ENCODE peak calls at places on chromosomes 5 and 9, in four cellular contexts. C is spleen; S is H9; K is CD8-positive, alpha-beta T cell. D is an unnamed sample.

GRCh38 chr5:102627311-102627710 is 127.8 kb upstream of the PAM start:
- DNase-seq in K (no peak), C (no peak), S (no peak), D (no peak)

GRCh38 chr9:97160255-97160654 is 121.3 kb upstream of the CTSV start:
- DNase-seq in S (no peak), K (no peak), C (no peak), D (no peak)

GRCh38 chr9:84839538-84839937 is 170.0 kb downstream of the NTRK2 start:
- DNase-seq in S (no peak), C (no peak), K (no peak), D (no peak)

GRCh38 chr5:136020383-136021015 is 8.3 kb upstream of the TGFBI start:
- DNase-seq in K (no peak), S (no peak), C (no peak), D (no peak)

GRCh38 chr9:107214915-107215314 is 68.2 kb upstream of the RAD23B start:
- DNase-seq in S (no peak), K (no peak), C (no peak), D (no peak)

GRCh38 chr9:109408759-109409462 is 88.1 kb upstream of the EPB41L4B start:
- DNase-seq in K (no peak), S (no peak), C (no peak), D (no peak)

GRCh38 chr9:128215491-128216404 is 12.6 kb downstream of the DNM1 start:
- DNase-seq in C (no peak), K (no peak), S (no peak), D (no peak)

GRCh38 chr5:133829786-133830185 is 138.6 kb downstream of the C5orf15 start:
- DNase-seq in S (no peak), K (no peak), C (no peak), D (no peak)

GRCh38 chr9:86069206-86069869 is 30.0 kb downstream of the GOLM1 start:
- DNase-seq in S (no peak), C (no peak), K (peak; percentile 9), D (no peak)

GRCh38 chr5:156476704-156477103 is 149.7 kb downstream of the SGCD start:
- DNase-seq in C (no peak), S (no peak), K (no peak), D (no peak)

GRCh38 chr5:15222156-15222555 is 277.8 kb upstream of the FBXL7 start:
- DNase-seq in S (no peak), K (no peak), C (no peak), D (no peak)

GRCh38 chr5:115194671-115195070 is 25.0 kb upstream of the TRIM36 start:
- DNase-seq in S (no peak), C (no peak), K (no peak), D (no peak)

GRCh38 chr5:181170237-181170830 is 22.9 kb downstream of the OR2V2 start:
- DNase-seq in C (no peak), K (no peak), S (peak; percentile 76), D (no peak)

GRCh38 chr9:18268381-18268780 is 205.6 kb upstream of the ADAMTSL1 start:
- DNase-seq in S (no peak), C (no peak), K (no peak), D (no peak)

GRCh38 chr9:37542895-37543294 is 33.3 kb downstream of the FBXO10 start:
- DNase-seq in K (no peak), C (no peak), S (no peak), D (no peak)

GRCh38 chr5:177982072-177982727 is 13.8 kb downstream of the PROP1 start:
- DNase-seq in S (peak; percentile 87), K (no peak), C (no peak), D (no peak)

GRCh38 chr5:58921106-58921505 is 338.2 kb downstream of the RAB3C start:
- DNase-seq in S (no peak), C (no peak), K (no peak), D (no peak)

DNA sequence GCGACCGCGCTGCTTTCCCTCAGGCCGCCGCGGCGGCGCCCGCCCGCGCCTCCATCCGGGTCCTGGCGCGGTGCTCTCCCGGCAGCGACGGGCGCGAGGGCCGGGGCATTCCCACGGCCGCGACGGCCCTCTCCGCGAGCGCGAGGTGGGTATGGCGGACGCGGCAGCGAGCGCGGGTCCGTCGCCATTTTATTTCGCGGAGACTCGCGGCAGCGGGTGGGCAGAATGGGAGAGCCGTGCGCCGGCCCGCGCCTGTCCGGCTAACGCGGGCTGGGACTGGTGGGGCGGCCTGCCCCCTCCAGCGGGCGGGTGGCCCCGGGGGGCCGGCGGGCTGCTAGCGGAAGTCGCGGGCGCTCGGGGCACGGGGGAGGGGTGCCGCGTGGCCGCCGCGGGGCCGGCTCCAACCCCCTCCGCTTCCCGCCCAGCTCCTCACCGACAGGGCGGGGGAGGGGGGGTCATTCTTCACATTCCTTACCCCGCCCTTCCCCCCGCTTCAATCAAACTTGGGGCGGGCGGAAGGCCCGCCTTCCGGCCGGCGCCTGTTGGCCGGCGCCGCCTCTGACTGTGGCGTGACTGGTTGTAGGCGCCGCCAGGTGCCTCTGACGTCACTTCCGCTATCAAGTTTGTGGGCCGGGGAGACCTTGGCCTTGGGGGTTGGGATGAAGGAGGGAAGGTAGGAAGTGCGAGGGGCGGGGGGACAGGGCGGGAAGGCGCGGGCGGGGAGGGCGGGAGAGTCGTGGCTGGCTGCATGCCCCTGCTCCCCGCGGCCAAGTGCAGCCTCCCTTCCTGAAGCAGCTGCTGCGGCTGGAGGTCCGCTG is 82.2 kb downstream of the PTPDC1 start:
- DNase-seq in S (peak; percentile 99), C (peak; percentile 98), K (peak; percentile 94), D (peak; percentile 89)
- TF ChIP-seq CTCF in S (peak; percentile 18), C (no peak), K (no peak), D (no peak)

DNA sequence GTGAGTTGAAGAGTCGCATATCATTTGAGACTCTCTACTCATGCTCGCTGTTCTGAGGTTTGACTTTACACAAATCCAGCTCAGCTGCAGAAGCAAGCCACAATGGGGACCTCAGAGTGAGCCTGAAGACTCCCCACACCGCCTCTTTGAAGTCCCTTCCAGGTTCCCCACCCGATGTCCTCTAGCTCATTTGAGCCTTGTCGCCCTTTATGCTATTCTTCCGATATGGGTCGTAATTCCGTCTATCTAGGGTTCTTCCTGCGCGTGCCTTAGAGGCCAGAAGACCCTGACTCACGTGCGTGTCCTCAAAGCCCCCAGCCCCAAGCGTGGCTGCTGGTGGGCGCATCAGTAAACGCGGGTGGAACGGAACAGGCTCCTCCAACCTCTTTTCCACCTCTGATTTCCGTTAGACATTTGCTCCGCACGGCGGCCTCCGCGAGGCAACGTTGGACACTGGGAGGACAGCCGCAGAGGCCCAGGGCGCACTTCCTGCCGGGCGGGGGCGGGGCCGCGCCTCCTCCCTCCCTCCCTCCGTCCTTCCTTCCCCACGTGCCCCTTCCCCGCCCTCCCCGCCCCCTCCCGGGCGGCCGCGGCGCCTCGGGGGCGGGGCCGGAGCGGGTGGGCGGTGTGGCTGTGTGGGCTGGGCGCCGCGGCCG is at the start of gene SNX30:
- DNase-seq in C (peak; percentile 97), K (peak; percentile 88), S (peak; percentile 91), D (peak; percentile 75)
- TF ChIP-seq CTCF in C (no peak), K (no peak), S (no peak), D (no peak)

DNA sequence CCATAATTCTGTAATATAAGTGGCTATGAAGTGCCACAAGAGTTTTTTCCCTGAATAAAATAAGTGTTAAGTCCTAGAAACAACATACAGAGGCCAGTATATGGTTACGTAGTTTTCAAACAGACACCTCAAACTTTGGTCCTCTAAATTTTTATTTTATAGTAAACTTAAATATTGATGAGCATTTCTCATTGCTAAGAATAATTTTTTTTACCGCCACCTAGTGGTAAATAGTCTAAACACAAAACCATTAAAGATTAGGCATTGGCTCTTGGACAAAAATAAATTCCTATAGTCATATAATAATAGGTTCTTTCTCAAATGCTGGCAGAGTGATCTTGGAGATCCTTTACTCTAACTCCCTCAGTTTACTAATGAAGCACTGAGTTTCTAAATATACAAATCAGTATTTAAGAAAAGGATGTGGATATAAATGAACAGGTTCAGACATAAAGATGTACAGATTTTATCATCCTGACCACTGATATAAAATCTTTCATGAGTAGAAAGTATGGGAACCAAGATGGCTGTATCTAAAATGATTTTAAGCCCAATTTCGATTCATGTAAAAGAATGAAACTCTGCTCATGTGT is 136.2 kb downstream of the FANCC start:
- DNase-seq in K (no peak), C (no peak), S (no peak), D (no peak)
- TF ChIP-seq CTCF in K (peak; percentile 74), C (no peak), S (peak; percentile 73), D (peak; percentile 63)

DNA sequence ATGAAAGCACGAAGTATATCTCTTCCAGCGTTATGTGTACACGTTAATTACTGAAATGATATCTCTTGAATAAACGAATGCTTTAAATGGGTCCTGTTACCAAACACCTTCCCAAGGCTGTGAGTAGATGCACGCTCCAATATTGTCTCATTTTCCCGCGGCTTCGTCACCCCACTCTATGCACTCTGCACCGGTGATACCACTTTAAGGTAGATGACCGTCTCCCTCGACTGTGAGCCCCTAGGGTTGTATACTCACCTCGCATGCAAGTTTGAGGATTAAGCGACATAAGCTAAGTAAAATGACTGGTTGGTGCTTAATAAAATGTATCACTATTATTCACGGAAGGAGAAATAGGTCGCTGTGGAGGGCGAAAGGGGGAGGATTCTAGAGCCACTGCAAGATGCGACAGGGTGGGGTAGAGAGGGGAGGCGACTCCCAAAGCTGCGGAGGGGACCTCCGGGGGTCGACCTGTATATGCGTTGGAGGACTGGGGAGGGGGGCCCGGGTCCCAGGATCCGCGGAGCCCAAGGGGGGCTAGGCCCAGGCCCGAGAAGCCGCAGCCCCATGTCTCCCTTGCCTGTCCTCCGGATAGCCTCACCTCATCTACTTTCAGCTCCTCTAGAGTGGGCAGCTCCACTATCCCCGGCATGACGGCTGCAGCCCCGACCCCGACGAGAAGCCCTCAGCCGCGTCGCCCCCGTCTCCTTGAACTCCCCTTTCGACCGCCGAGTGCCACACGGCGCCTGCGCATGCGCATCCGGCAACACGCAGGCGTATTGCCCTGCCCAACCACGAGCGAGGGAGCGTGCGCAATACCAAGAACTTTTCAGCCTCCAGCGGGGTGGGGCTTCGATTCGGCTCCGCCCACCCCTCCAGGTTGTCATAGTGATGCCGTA is at the start of the genes MORN5 and NDUFA8:
- DNase-seq in K (peak; percentile 96), S (peak; percentile 98), C (peak; percentile 98), D (peak; percentile 95)
- TF ChIP-seq CTCF in K (no peak), S (no peak), C (peak; percentile 15), D (no peak)

GRCh38 chr9:136242908-136243525 is 2.6 kb downstream of the QSOX2 start:
- DNase-seq in S (no peak), K (no peak), C (no peak), D (no peak)
- TF ChIP-seq CTCF in S (peak; percentile 12), K (no peak), C (no peak), D (peak; percentile 20)

DNA sequence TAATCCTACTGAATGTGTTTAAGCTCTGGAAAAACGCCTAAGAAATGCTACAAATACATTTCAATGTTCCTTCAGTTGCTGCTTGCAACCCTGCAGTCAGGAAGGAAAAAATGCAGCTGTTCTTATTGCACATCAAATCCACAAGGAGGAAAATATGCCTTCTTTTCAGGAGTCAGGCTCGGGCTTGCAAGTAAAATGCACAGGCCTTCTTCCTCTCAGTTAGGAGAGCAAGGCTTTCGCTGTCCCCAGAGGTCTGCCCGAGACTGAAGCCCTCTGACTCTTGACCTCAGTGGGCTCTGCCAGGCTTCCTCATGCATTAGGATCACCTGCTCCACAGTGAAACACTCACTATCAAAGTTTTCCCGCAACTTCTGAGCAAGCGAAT is 909 bp upstream of the SHC3 start:
- DNase-seq in C (no peak), S (no peak), K (no peak), D (no peak)
- TF ChIP-seq CTCF in C (no peak), S (no peak), K (no peak), D (no peak)

DNA sequence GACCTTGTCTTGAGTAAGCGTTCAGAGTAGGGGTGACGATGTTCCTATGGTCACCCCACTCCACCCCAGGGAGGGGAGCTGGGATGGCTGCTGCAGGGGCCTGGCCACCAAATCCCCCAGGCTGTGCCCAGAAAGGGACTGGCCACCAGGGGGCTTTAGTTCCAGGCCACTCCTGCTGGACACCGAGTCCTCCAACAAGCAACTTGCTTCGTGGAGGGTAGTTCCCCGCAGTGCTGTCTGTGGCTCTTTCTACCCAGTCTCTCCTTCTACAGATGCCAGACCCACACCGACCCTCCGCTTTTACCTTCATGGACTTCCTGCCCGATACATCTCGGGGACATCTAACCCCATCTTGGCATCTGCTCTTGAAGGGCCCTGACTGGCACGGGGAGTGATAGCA is 35.7 kb upstream of the GABRP start:
- DNase-seq in S (peak; percentile 74), K (no peak), C (no peak), D (no peak)
- TF ChIP-seq CTCF in S (peak; percentile 73), K (no peak), C (no peak), D (no peak)